ENCODE peak calls at places on chromosomes 11 and 22, in four cellular contexts. Z is heart right ventricle, Y is nephron progenitor cell, S is transverse colon. M is an unnamed sample.
A peak's percentile ranks its signal among the peaks of the same experiment; 100 is the strongest.

GRCh38 chr22:25709758-25710157 is 32.2 kb upstream of the MYO18B start:
- DNase-seq in S (no peak), Z (no peak), Y (no peak), M (peak; percentile 25)

GRCh38 chr11:58905141-58905715 is 34.1 kb upstream of the GLYATL1 start:
- DNase-seq in S (no peak), Y (peak; percentile 62), Z (peak; percentile 31), M (no peak)

GRCh38 chr11:74839971-74840370 is 91.3 kb downstream of the RNF169 start:
- DNase-seq in S (no peak), Z (no peak), Y (no peak), M (no peak)

GRCh38 chr11:72358461-72359405 is 75.6 kb downstream of the CLPB start:
- DNase-seq in Y (no peak), Z (no peak), S (no peak), M (no peak)

GRCh38 chr11:62142043-62142375 is 18.2 kb downstream of the INCENP start:
- DNase-seq in S (no peak), Z (no peak), Y (no peak), M (no peak)

GRCh38 chr11:111733009-111733408 is 33.2 kb downstream of the PPP2R1B start:
- DNase-seq in S (no peak), Z (peak; percentile 53), Y (no peak), M (no peak)

GRCh38 chr11:70445605-70446004 is 47.3 kb downstream of the CTTN start:
- DNase-seq in Y (no peak), S (no peak), Z (no peak), M (no peak)

GRCh38 chr22:45163074-45163416 is 680 bp upstream of the NUP50 start:
- DNase-seq in Z (no peak), S (peak; percentile 26), Y (peak; percentile 34), M (peak; percentile 45)

GRCh38 chr11:115613986-115614625 is 109.9 kb upstream of the CADM1 start:
- DNase-seq in Y (no peak), Z (no peak), S (no peak), M (no peak)

GRCh38 chr11:10913996-10914514 is 56.2 kb upstream of the ZBED5 start:
- DNase-seq in Y (no peak), Z (no peak), S (no peak), M (no peak)

GRCh38 chr11:95892892-95893570 is 30.9 kb downstream of the MTMR2 start:
- DNase-seq in Z (no peak), Y (no peak), S (no peak), M (no peak)

GRCh38 chr11:12020546-12020945 is 12.1 kb upstream of the DKK3 start:
- DNase-seq in Y (no peak), Z (no peak), S (no peak), M (no peak)

GRCh38 chr11:12674571-12674935 is 332 bp downstream of the TEAD1 start:
- DNase-seq in S (peak; percentile 31), Y (no peak), Z (no peak), M (peak; percentile 37)

GRCh38 chr22:49847751-49848689 is 5.6 kb upstream of the ZBED4 start:
- DNase-seq in Y (peak; percentile 48), Z (no peak), S (peak; percentile 37), M (no peak)
- TF ChIP-seq CTCF in Y (no peak), Z (no peak), S (no peak), M (no peak)

GRCh38 chr11:119752324-119752723 is 23.3 kb upstream of the NECTIN1 start:
- DNase-seq in Z (no peak), S (no peak), Y (no peak), M (no peak)
- TF ChIP-seq CTCF in Z (no peak), S (no peak), Y (no peak), M (no peak)

DNA sequence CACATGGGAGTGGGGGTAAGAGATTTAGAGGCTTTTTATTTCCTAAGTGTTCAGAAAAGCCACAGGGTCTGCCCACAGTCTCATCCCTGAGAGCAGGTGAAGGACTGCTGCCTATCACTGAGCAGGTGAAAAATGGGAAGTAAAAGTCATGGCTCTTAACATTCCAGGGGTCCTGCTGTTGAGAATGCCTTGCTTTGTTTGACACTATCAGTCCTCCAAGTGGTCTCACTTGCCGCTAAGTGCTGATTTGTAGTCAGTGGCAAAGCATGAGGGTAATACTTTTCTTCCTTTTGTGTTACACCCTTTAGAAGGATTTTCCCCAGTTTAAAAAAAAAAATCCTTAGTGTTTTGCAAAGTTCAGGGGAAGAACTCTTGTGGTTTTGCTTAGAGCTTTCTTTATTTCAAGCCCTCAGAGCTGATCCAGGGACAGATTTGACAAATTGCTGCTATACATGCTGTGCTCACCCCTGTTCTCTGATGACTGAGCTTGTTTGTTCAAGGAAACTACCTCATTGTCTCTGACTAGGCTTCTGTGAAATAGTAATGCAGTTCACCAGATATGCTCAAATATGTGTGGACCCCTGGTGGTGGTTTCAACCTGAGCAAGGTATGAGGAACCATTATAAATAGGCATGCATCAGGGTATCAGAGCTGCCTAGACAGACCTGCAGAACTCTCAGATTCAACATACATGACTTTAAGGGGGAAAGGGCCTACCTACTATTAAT is 141.0 kb downstream of the ARHGAP42 start:
- DNase-seq in S (no peak), Y (peak; percentile 10), Z (no peak), M (no peak)
- TF ChIP-seq CTCF in S (no peak), Y (peak; percentile 23), Z (no peak), M (peak; percentile 12)

DNA sequence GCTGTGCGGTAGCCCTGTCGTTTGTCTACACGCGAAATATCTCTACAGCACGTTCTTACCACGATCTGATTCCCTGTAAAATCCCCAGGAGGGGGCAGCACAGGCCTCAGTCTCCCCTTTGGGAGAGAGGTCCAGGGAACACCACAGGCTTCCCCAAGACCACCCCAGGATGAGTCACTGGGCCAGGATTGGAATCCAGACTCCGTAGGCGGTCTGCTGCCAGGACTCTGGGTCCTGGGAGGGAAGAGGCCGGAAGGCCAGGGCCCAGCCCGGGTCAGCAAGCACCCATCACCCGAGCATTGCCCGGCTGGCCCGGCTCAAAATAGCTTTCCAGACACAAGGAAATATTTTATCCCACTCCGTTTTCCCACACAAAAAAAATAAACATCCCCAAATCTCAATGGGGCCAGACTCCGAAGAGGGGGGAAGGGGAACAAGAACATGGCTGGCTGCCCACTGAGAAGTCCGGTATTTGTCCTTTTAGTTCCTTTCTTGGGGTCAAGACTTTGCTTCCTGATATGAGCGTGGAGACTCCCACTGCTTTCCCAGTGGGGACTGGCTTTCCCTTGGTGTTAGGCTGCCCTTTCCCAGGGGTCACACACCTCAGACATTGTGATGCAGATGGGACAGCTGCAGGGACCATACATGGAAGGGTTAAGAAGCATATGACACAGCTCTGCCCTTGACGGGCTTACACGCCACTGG is 91.3 kb downstream of the LRRC32 start:
- DNase-seq in S (no peak), Y (no peak), Z (peak; percentile 75), M (no peak)
- TF ChIP-seq CTCF in S (no peak), Y (no peak), Z (peak; percentile 60), M (no peak)

DNA sequence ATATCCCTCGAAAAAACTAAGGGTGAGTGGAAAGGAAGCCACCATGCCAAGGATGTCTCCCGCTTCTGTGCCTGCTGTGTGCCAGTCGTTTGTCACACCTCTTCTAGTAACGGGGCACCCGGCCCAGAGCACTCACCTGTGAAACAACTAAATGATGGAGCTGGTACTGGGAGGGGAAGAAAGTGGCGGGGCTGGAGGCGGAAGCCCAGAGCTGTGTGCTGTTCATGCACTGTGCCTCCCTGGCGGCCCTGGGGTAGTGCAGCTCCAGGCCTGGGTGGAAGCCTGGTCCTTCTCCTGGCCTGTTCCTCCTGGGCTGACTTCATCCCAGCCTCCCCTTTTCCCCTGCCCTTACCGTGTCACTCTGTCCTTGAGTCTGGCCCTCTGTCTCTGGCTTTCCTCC is 130.2 kb downstream of the CEP164 start:
- DNase-seq in S (no peak), Y (no peak), Z (no peak), M (no peak)
- TF ChIP-seq CTCF in S (no peak), Y (no peak), Z (no peak), M (no peak)

DNA sequence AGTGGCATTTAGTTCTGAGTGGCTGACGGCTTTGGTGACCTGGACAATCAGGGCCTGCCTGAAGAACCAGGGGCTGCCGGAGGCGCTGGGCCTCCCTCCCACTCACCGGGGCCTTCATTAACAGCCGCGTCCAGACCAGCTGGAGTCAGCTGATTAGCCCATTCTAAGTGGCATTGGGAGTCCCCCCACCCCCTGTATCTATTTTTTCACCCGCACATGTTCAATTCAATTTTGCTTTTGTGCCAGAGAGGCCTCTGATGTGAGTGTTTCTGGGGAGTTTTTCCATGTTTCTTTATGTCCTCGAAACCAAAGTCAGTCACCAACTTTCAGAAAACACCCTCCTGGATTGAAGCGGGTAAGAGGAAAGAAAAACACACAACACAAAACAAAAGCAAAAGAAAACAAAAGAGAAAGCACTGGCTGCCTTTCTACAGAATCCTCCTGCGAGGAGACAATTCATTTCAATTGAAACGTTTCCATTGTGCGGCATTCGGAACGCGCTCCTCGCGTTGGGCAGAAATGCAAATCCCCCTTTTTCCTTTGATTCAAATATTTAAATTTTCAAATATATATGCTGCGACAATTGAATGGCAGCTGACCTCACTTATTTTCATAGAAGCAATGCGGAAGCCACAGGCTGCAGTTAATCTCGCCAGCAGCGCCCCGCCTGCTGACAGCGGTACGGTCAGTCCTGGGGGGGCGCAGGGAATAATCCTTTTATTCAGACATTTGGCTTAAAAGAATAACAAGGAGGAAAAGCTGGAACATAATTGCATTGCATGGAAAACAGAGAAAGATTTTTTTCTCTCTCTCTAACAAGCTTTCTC is 17.6 kb downstream of the CDKN1C start:
- DNase-seq in Y (no peak), S (no peak), Z (no peak), M (no peak)
- TF ChIP-seq CTCF in Y (no peak), S (no peak), Z (peak; percentile 10), M (no peak)